ENCODE peak calls at places on chromosomes 6 and 20, in eight cellular contexts. U is heart right ventricle, G is transverse colon, X is upper lobe of right lung, R is heart left ventricle, A is colonic mucosa, F is fibroblast of lung, D is left ventricle myocardium inferior. L is an unnamed sample.

GRCh38 chr6:114157848-114158247 is 185.0 kb downstream of the HS3ST5 start:
- DNase-seq in G (no peak), X (no peak), D (no peak), R (no peak), F (no peak), A (no peak), U (no peak), L (no peak)

GRCh38 chr6:160030103-160030502 is 61.2 kb downstream of the IGF2R start:
- DNase-seq in F (peak; percentile 97), R (peak; percentile 88), A (peak; percentile 60), G (peak; percentile 71), D (peak; percentile 90), U (peak; percentile 93), X (peak; percentile 91), L (peak; percentile 86)

GRCh38 chr6:89079611-89080213 is 839 bp upstream of the PNRC1 start:
- DNase-seq in U (peak; percentile 46), A (peak; percentile 58), F (peak; percentile 70), D (peak; percentile 46), R (peak; percentile 63), G (peak; percentile 64), X (no peak), L (no peak)

GRCh38 chr6:81694214-81694613 is 58.3 kb downstream of the TENT5A start:
- DNase-seq in A (no peak), F (no peak), G (no peak), U (no peak), R (no peak), X (no peak), D (no peak), L (no peak)

GRCh38 chr20:17854307-17854903 is 114.2 kb downstream of the SNX5 start:
- DNase-seq in X (peak; percentile 74), G (peak; percentile 82), A (peak; percentile 84), F (peak; percentile 36), U (peak; percentile 77), R (no peak), D (peak; percentile 68), L (no peak)

GRCh38 chr6:97040355-97040860 is 115.9 kb downstream of the KLHL32 start:
- DNase-seq in A (no peak), X (no peak), G (no peak), R (no peak), D (no peak), F (no peak), U (no peak), L (no peak)

GRCh38 chr20:10079964-10080363 is 45.2 kb downstream of the ANKEF1 start:
- DNase-seq in A (no peak), G (no peak), F (peak; percentile 87), X (no peak), D (no peak), R (no peak), U (no peak), L (no peak)

GRCh38 chr6:53239526-53239925 is 90.9 kb upstream of the GCM1 start:
- DNase-seq in F (no peak), X (no peak), D (no peak), R (no peak), A (no peak), U (no peak), G (no peak), L (no peak)

GRCh38 chr6:38797391-38797790 is 82.3 kb downstream of the DNAH8 start:
- DNase-seq in D (no peak), G (no peak), X (no peak), U (no peak), A (no peak), R (no peak), F (no peak), L (no peak)

GRCh38 chr6:1604347-1604990 is 5.2 kb upstream of the FOXC1 start:
- DNase-seq in R (peak; percentile 89), A (peak; percentile 61), X (peak; percentile 84), F (no peak), G (peak; percentile 65), D (no peak), U (no peak), L (peak; percentile 95)

GRCh38 chr6:16723833-16724232 is 37.4 kb downstream of the ATXN1 start:
- DNase-seq in A (no peak), F (peak; percentile 99), R (no peak), D (no peak), X (no peak), U (no peak), G (no peak), L (no peak)

GRCh38 chr6:157868835-157869234 is 45.8 kb downstream of the SNX9 start:
- DNase-seq in A (peak; percentile 15), X (no peak), F (no peak), U (no peak), G (no peak), D (no peak), R (no peak), L (no peak)

GRCh38 chr6:158066161-158066781 is 84.6 kb downstream of the SYNJ2 start:
- DNase-seq in X (peak; percentile 40), R (no peak), D (no peak), G (no peak), F (no peak), U (no peak), A (no peak), L (no peak)

GRCh38 chr6:157323114-157323923 is at the start of gene TMEM242:
- DNase-seq in F (peak; percentile 95), U (peak; percentile 92), A (peak; percentile 94), X (peak; percentile 95), D (peak; percentile 92), R (peak; percentile 96), G (peak; percentile 94), L (peak; percentile 96)

GRCh38 chr20:32144898-32145662 is 35.6 kb downstream of the TM9SF4 start:
- DNase-seq in R (no peak), G (no peak), X (no peak), D (no peak), U (no peak), A (no peak), F (no peak), L (no peak)

GRCh38 chr20:62285722-62286121 is 17.1 kb upstream of the ADRM1 start:
- DNase-seq in D (no peak), X (no peak), A (no peak), G (no peak), R (no peak), F (no peak), U (peak; percentile 54), L (no peak)

GRCh38 chr20:51153867-51154707 is 131.2 kb upstream of the KCNG1 start:
- DNase-seq in U (no peak), A (no peak), F (no peak), G (no peak), D (no peak), R (no peak), X (no peak), L (no peak)

GRCh38 chr6:100658486-100658885 is 193.8 kb upstream of the SIM1 start:
- DNase-seq in F (no peak), R (no peak), G (no peak), D (no peak), A (no peak), U (no peak), X (no peak), L (no peak)

GRCh38 chr6:26295691-26296555 is 69.1 kb upstream of the BTN3A2 start:
- DNase-seq in A (peak; percentile 29), D (no peak), R (no peak), F (peak; percentile 77), G (peak; percentile 27), X (no peak), U (no peak), L (no peak)

GRCh38 chr6:162373192-162373591 is 354.4 kb downstream of the PRKN start:
- DNase-seq in F (no peak), R (no peak), A (no peak), D (no peak), X (no peak), U (no peak), G (no peak), L (no peak)

GRCh38 chr6:43180058-43180457 is 1.9 kb upstream of the CUL9 start:
- DNase-seq in U (no peak), G (no peak), D (no peak), A (no peak), R (peak; percentile 14), F (no peak), X (no peak), L (no peak)
- H3K4me1 ChIP-seq in U (peaks cover 38% of the 10 kb centered on the region), G (peaks cover 28% of the 10 kb centered on the region), D (peaks cover 43% of the 10 kb centered on the region), A (peaks cover 9% of the 10 kb centered on the region), R (peaks cover 41% of the 10 kb centered on the region), F (peaks cover 13% of the 10 kb centered on the region), X (peaks cover 21% of the 10 kb centered on the region), L (peaks cover 44% of the 10 kb centered on the region)

DNA sequence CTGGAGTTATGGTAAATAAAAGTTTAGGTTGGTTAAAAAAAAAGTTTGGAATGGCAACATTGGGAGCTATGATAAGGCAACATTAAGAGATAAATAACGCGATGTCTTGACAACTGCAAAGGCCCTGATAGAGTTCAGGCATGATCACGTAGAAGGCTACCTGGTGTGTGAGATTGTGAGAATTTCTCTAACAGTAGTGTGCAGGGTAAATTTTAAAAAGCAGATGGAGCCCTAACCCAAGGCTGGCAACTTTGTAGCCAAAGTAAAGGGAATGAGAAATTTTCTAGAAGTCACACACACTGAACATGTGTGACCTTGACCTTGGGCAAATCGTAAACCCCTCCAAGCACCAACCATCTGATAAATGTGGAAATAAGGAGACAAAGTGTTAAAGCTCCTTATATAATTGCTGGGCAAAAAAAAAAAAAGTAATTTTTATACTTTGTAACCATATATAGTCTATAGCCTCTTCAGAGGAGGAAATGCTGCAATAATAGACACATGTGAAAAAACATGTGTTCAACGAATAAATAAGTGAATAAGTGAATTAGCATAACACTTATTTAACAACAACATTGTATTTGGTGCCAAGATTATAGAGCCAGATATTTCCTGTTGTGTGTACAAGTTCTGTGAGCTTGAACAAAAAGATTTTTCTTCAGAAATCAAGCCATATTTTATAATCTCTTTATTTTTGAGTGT is 18.2 kb downstream of the KCNQ5 start:
- DNase-seq in R (no peak), G (no peak), X (no peak), F (no peak), A (no peak), U (no peak), D (no peak), L (no peak)
- TF ChIP-seq CTCF in R (no peak), G (no peak), X (no peak), F (peak; percentile 9), A (no peak), U (no peak), D (no peak), L (no peak)

DNA sequence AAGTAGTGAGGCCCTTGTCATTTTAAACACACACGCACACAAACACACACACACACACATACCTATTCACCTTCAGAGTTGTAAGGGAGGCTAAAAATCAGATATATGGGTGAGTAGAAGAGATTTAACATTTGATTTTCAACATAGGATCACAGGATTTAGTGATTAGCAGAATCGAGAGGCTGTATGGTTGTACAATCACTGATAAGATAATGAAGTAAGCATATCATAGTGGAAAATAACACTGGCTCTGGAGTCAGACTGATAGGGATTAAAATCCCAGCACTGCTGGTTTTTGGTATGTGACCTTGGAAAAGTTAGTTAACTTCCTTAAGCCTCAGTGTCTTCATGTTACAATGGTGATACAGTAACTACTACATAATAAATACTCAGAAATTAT is 40.8 kb downstream of the RNF217 start:
- DNase-seq in G (no peak), A (no peak), U (no peak), X (no peak), D (no peak), F (no peak), R (no peak), L (no peak)
- H3K4me1 ChIP-seq in G (no peaks in the 10 kb centered on the region), A (no peaks in the 10 kb centered on the region), U (peaks cover 42% of the 10 kb centered on the region), X (peaks cover 14% of the 10 kb centered on the region), D (peaks cover 43% of the 10 kb centered on the region), F (peaks cover 2% of the 10 kb centered on the region), R (peaks cover 24% of the 10 kb centered on the region), L (peaks cover 3% of the 10 kb centered on the region)

DNA sequence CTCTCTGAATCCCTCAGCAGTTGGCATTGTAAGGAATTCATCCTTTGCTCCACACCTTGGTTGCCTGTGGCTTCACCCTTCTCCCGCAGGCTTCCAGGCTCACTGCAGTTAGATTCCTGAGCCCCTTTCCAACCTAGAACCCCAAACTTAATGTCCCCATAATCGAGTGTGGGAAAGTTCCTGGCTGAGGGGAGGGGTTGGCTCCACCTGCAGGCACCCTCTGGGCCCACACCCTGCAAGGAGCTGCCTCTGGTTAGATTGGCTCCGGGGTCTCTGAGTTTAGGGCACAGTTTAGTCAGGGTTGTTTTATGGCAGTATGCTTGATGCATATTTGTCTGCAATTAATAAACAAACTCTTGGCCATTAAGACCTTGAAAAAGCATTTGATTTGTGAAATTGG is 63.4 kb downstream of the MTHFD1L start:
- DNase-seq in A (no peak), D (no peak), R (no peak), U (no peak), G (no peak), F (no peak), X (no peak), L (no peak)
- TF ChIP-seq CTCF in A (no peak), D (peak; percentile 37), R (no peak), U (peak; percentile 18), G (no peak), F (peak; percentile 34), X (peak; percentile 10), L (no peak)